ENCODE peak calls at places on chromosomes 4 and X, in seven cellular contexts. Z is activated CD8-positive, alpha-beta T cell treated with anti-CD3 and anti-CD28 coated beads, Interleukin-2, amount 10 ng/mL, durations not matched to agents 7 days and 5 days; A is stimulated activated CD4-positive, alpha-beta T cell treated with anti-CD3 and anti-CD28 coated beads, Interleukin-2, amount 100 ng/mL, for 24 hours; M is Caki2; W is BJ; T is stimulated activated CD8-positive, alpha-beta memory T cell treated with anti-CD3 and anti-CD28 coated beads, Interleukin-4, amount 100 ng/mL, for 1 hour; B is MV-4-11. R is an unnamed sample.

GRCh38 chr4:74504212-74504611 is 59.3 kb downstream of the AREG start:
- DNase-seq in Z (no peak), A (no peak), M (no peak), W (no peak), T (no peak), B (no peak), R (no peak)

GRCh38 chrX:116694046-116694445 is 231.3 kb upstream of the CT83 start:
- DNase-seq in Z (no peak), A (no peak), M (no peak), W (no peak), T (no peak), B (no peak), R (no peak)

GRCh38 chrX:121122332-121122731 is 74.9 kb downstream of the GLUD2 start:
- DNase-seq in Z (no peak), A (no peak), M (no peak), W (no peak), T (no peak), B (peak), R (no peak)

GRCh38 chrX:151538190-151539122 is 25.0 kb upstream of the PASD1 start:
- DNase-seq in Z (no peak), A (no peak), M (no peak), W (no peak), T (no peak), B (no peak), R (no peak)

GRCh38 chrX:49185062-49185394 is 1.1 kb downstream of the PRICKLE3 start:
- DNase-seq in Z (no peak), A (no peak), M (peak), W (no peak), T (no peak), B (no peak), R (no peak)

GRCh38 chrX:87664381-87664780 is 146.8 kb downstream of the KLHL4 start:
- DNase-seq in Z (no peak), A (no peak), M (peak), W (no peak), T (no peak), B (peak), R (no peak)

GRCh38 chr4:3305610-3306371 is 13.0 kb downstream of the RGS12 start:
- DNase-seq in Z (peak), A (no peak), M (no peak), W (no peak), T (no peak), B (peak), R (no peak)

GRCh38 chrX:111159232-111159631 is 63.2 kb downstream of the PAK3 start:
- DNase-seq in Z (no peak), A (no peak), M (no peak), W (no peak), T (no peak), B (no peak), R (no peak)

GRCh38 chr4:185965456-185966384 is 103.2 kb upstream of the TLR3 start:
- DNase-seq in Z (no peak), A (no peak), M (no peak), W (no peak), T (no peak), B (no peak), R (no peak)

GRCh38 chr4:47482326-47482725 is 2.7 kb upstream of the ATP10D start:
- DNase-seq in Z (no peak), A (no peak), M (no peak), W (no peak), T (no peak), B (peak), R (no peak)

GRCh38 chrX:75303795-75304194 is 29.9 kb downstream of the UPRT start:
- DNase-seq in Z (no peak), A (no peak), M (peak), W (peak), T (no peak), B (no peak), R (no peak)

GRCh38 chrX:103704863-103705262 is 5.8 kb upstream of the TMEM31 start:
- DNase-seq in Z (no peak), A (no peak), M (no peak), W (no peak), T (no peak), B (no peak), R (no peak)

GRCh38 chr4:24850669-24851068 is 55.3 kb downstream of the SOD3 start:
- DNase-seq in Z (no peak), A (no peak), M (peak), W (peak), T (no peak), B (peak), R (no peak)

GRCh38 chrX:46642145-46642544 is 68.6 kb downstream of the CHST7 start:
- DNase-seq in Z (peak), A (no peak), M (peak), W (no peak), T (no peak), B (no peak), R (peak)

GRCh38 chr4:67549123-67549522 is 3.8 kb upstream of the CENPC start:
- DNase-seq in Z (no peak), A (no peak), M (no peak), W (no peak), T (no peak), B (peak), R (peak)

GRCh38 chr4:153611679-153612078 is 72.4 kb upstream of the TLR2 start:
- DNase-seq in Z (no peak), A (no peak), M (no peak), W (no peak), T (no peak), B (no peak), R (no peak)

GRCh38 chr4:142314686-142315085 is 531.4 kb downstream of the INPP4B start:
- DNase-seq in Z (no peak), A (no peak), M (no peak), W (no peak), T (no peak), B (no peak), R (no peak)

GRCh38 chrX:132730266-132730665 is 228.2 kb downstream of the HS6ST2 start:
- DNase-seq in Z (no peak), A (no peak), M (no peak), W (no peak), T (no peak), B (no peak), R (no peak)

GRCh38 chrX:124421898-124422622 is 75.7 kb downstream of the SH2D1A start:
- DNase-seq in Z (no peak), A (no peak), M (no peak), W (no peak), T (no peak), B (no peak), R (no peak)

GRCh38 chr4:45662996-45663395 is 460.9 kb downstream of the GABRG1 start:
- DNase-seq in Z (no peak), A (no peak), M (peak), W (no peak), T (no peak), B (no peak), R (no peak)

GRCh38 chr4:2296621-2297601 is 35.0 kb upstream of the MXD4 start:
- DNase-seq in Z (no peak), A (no peak), M (no peak), W (no peak), T (no peak), B (no peak), R (no peak)

GRCh38 chr4:37825943-37826281 is 574 bp upstream of the PGM2 start:
- DNase-seq in Z (peak), A (peak), M (no peak), W (no peak), T (no peak), B (peak), R (no peak)

GRCh38 chrX:41334866-41335589 is 1.1 kb downstream of the DDX3X start:
- DNase-seq in Z (peak), A (peak), M (no peak), W (no peak), T (peak), B (no peak), R (peak)

GRCh38 chr4:153143527-153144348 is 60.5 kb upstream of the TRIM2 start:
- DNase-seq in Z (no peak), A (no peak), M (peak), W (no peak), T (no peak), B (no peak), R (no peak)

GRCh38 chrX:98412058-98412457 is 1528.3 kb downstream of the RPA4 start:
- DNase-seq in Z (no peak), A (no peak), M (no peak), W (no peak), T (no peak), B (no peak), R (no peak)

GRCh38 chr4:24967346-24967745 is 54.5 kb upstream of the CCDC149 start:
- DNase-seq in Z (no peak), A (no peak), M (no peak), W (no peak), T (no peak), B (no peak), R (no peak)

GRCh38 chrX:68978211-68978780 is 149.5 kb downstream of the EFNB1 start:
- DNase-seq in Z (no peak), A (no peak), M (no peak), W (no peak), T (no peak), B (no peak), R (no peak)

GRCh38 chr4:26010266-26010665 is 96.2 kb downstream of the SMIM20 start:
- DNase-seq in Z (no peak), A (no peak), M (no peak), W (no peak), T (no peak), B (no peak), R (no peak)

GRCh38 chr4:153465145-153465544 is 1.0 kb upstream of the TMEM131L start:
- DNase-seq in Z (no peak), A (no peak), M (no peak), W (no peak), T (no peak), B (peak), R (no peak)

GRCh38 chr4:150217192-150217591 is 138.9 kb downstream of the DCLK2 start:
- DNase-seq in Z (no peak), A (no peak), M (peak), W (no peak), T (no peak), B (no peak), R (no peak)

GRCh38 chr4:992297-993110 is 700 bp downstream of the SLC26A1 start:
- DNase-seq in Z (no peak), A (no peak), M (peak), W (no peak), T (no peak), B (no peak), R (no peak)

GRCh38 chrX:16187024-16187698 is 19.9 kb downstream of the MAGEB17 start:
- DNase-seq in Z (no peak), A (no peak), M (no peak), W (no peak), T (no peak), B (no peak), R (no peak)

GRCh38 chr4:97072666-97073065 is 1070.6 kb downstream of the STPG2 start:
- DNase-seq in Z (no peak), A (no peak), M (no peak), W (no peak), T (no peak), B (no peak), R (no peak)

GRCh38 chrX:154374361-154375155 is at the start of gene FLNA:
- DNase-seq in Z (no peak), A (no peak), M (peak), W (no peak), T (no peak), B (no peak), R (no peak)

GRCh38 chr4:183147191-183147590 is 48.1 kb downstream of the WWC2 start:
- DNase-seq in Z (no peak), A (no peak), M (no peak), W (no peak), T (no peak), B (no peak), R (no peak)

GRCh38 chr4:40247350-40247749 is 50.5 kb downstream of the RHOH start:
- DNase-seq in Z (peak), A (no peak), M (no peak), W (no peak), T (no peak), B (no peak), R (peak)